ENCODE peak calls at places on chromosomes 4 and X, in four cellular contexts. F is stomach, B is upper lobe of left lung, O is suprapubic skin. Z is an unnamed sample.

GRCh38 chr4:184250795-184251679 is 33.4 kb upstream of the ENPP6 start:
- DNase-seq in F (no peak), O (no peak), B (no peak), Z (no peak)

GRCh38 chrX:10103023-10103422 is 53.8 kb upstream of the CLCN4 start:
- DNase-seq in F (no peak), O (no peak), B (no peak), Z (peak)

GRCh38 chrX:123675154-123675553 is 57.7 kb downstream of the THOC2 start:
- DNase-seq in F (no peak), O (no peak), B (no peak), Z (no peak)

GRCh38 chr4:175253184-175253902 is 335.2 kb downstream of the ADAM29 start:
- DNase-seq in B (peak), O (no peak), F (no peak), Z (no peak)

GRCh38 chr4:81647388-81647787 is 175.7 kb upstream of the RASGEF1B start:
- DNase-seq in B (no peak), F (no peak), O (no peak), Z (no peak)

GRCh38 chrX:40891798-40892197 is 156.5 kb upstream of the MED14 start:
- DNase-seq in B (no peak), O (no peak), F (no peak), Z (no peak)

GRCh38 chr4:123386608-123387007 is 10.0 kb upstream of the SPRY1 start:
- DNase-seq in O (no peak), B (no peak), F (no peak), Z (no peak)

GRCh38 chrX:40171513-40172168 is 73.9 kb upstream of the BCOR start:
- DNase-seq in F (no peak), B (peak), O (peak), Z (no peak)

GRCh38 chrX:16167181-16167580 is at the start of gene MAGEB17:
- DNase-seq in O (no peak), B (no peak), F (no peak), Z (no peak)

GRCh38 chr4:46503739-46504138 is 113.8 kb upstream of the GABRA2 start:
- DNase-seq in F (no peak), O (no peak), B (no peak), Z (no peak)

GRCh38 chrX:74133156-74133796 is 170.7 kb upstream of the ZCCHC13 start:
- DNase-seq in O (no peak), F (no peak), B (no peak), Z (no peak)

GRCh38 chrX:153641575-153642312 is 5.3 kb upstream of the DUSP9 start:
- DNase-seq in O (no peak), F (no peak), B (no peak), Z (no peak)

GRCh38 chrX:153639177-153640044 is 7.6 kb upstream of the DUSP9 start:
- DNase-seq in O (no peak), F (peak), B (no peak), Z (no peak)

GRCh38 chrX:153640045-153640686 is 6.8 kb upstream of the DUSP9 start:
- DNase-seq in B (no peak), F (peak), O (peak), Z (peak)

GRCh38 chrX:153642313-153642654 is 4.7 kb upstream of the DUSP9 start:
- DNase-seq in O (no peak), B (no peak), F (no peak), Z (peak)

DNA sequence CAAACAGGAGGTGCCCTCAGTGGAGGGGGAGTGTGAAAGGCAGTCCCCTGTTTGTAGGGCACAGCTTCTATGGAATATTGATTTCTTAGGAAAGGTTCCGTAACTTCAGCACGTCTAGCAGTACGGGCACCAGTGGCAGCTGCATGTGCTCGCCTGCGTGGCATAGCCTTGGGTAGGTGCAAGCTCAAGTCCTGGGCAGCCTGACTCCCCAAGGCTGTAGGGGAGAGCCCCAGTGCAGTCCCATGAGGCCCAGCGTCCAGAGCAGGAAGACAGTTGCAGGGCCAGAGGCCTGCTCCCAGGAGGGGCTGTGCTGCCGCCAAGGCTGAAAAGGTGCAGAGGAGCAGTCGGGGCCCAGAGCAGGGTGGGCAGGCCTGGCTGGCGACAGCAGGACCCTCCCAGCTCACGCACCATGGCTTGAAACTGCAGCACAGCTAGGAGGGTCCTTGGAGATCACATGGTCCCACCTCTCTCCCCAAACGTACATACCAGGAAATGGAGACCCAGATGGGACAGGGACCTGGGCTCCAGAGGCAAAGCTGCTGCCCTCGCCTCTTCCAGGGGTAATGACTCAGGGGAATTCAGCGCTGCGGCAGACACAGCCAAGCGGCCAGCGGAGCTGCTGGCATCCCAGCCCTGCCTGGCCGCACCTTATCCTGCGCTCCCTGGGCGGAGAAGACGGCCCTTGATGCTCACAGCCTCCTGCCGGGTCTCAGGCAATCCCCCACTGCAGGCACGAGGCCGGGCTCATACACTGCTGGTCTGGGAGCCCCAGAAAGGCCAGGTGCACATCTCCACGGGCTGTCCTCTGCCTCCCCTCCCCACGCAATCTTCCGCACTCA is 6.0 kb upstream of the DUSP9 start:
- DNase-seq in F (peak), O (no peak), B (no peak), Z (no peak)
- H3K4me3 ChIP-seq in F (no peak), O (no peak), B (no peak), Z (no peak)

DNA sequence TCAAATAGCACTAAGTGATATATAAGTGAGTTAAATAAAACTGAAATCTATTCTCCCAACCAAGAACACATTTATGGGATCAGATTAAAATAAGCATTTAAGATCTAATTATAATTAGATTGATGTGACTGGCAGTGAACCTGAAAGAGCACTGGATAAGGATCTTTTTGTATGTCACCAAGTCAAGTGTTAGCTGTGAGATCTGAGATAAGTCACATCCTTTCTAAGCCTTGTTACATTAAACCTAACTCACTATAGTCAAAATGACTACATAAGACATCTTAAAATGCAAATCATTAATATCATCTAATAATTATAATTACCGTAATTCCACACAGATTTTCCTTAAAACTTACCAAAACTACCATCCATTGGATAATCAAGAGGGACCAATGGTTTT is 1.6 kb downstream of the CCNA2 start:
- DNase-seq in B (no peak), O (no peak), F (no peak), Z (no peak)
- H3K27ac ChIP-seq in B (no peak), O (no peak), F (no peak), Z (no peak)

DNA sequence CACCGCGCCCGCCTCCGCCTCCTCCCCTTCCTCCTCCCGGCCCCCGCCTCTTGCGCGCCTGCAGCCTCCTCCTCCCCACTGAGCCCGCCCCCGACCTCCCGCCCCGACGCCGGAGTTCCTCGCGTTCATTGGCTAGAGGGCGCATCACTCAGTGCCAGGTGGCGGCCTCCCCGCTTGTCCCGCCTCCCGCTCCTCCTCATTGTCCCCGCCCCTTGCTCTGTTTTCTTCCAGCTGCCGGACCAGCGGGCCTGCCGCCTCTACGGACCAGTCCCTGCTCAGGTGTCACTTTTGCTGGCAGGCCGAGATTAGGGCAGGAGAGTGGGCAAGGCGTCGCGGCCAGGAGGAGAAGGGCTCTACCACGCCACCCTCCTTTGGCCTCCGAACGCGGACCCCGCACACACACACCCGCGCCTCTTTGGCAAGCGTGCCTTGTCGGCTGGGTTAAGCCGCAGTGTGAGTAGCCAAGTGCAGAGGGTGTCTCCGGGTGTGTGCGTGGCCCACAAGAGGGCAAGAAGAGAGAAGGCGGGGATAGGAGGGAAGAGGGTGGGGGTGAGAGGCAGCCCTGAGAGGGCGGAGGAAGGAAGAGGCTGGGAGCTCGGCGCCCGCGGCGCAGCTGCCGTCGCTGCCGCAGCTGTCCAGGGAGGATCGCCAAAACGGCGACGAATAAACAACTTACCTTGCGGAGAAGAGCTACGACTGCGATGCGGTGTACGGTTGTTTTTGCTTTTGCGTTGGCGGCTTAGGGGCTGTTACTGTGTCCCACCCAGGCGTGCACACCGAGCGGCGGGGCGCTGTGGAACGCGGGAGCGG is 436 bp upstream of the PPP3CA start:
- DNase-seq in F (peak), B (peak), O (peak), Z (peak)
- TF ChIP-seq CTCF in F (no peak), B (no peak), O (no peak), Z (no peak)

GRCh38 chr4:23750125-23750524 is 139.7 kb downstream of the PPARGC1A start:
- DNase-seq in B (no peak), F (no peak), O (no peak), Z (no peak)
- H3K4me3 ChIP-seq in B (no peak), F (no peak), O (no peak), Z (no peak)

DNA sequence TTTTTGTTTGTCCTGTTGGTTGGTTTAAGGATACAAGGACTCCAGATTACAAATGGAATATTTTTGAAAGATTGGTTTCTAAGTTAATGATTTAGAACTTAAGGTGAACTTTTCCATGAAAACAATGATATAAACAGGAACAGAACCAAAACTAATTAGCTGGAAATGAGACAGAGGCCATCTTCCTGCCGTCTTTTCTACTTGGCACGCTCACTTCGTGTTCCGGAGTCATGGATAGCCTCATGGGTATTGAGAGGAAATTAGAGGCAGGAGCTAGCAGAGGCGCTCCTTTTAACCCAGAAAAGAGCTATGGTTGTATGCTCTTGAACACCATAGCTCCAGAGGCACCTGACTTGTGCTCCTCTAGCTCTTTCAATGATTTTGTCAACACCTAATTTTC is 2.4 kb downstream of the FAM241A start:
- DNase-seq in F (no peak), B (no peak), O (no peak), Z (no peak)
- H3K27ac ChIP-seq in F (no peak), B (no peak), O (no peak), Z (no peak)

DNA sequence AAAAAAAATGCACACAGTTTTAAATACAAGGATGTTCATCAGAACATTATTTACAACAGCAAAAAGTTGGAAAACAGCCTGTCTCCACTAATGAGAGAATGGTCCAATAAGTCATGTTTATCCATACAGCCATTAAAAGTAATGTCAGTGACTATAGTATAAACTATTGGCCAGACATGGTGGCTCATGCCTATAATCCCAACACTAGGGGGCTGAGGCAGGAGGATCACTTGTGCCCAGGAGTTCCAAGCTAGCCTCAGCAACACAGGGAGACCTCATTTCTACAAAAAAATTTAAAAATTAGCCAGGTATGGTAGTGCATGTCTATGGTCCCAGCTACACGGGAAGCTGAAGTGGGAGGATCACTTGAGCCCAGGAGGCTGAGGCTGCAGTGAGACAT is 48.1 kb upstream of the IL13RA1 start:
- DNase-seq in O (no peak), B (no peak), F (no peak), Z (no peak)
- TF ChIP-seq CTCF in O (no peak), B (no peak), F (no peak), Z (no peak)

DNA sequence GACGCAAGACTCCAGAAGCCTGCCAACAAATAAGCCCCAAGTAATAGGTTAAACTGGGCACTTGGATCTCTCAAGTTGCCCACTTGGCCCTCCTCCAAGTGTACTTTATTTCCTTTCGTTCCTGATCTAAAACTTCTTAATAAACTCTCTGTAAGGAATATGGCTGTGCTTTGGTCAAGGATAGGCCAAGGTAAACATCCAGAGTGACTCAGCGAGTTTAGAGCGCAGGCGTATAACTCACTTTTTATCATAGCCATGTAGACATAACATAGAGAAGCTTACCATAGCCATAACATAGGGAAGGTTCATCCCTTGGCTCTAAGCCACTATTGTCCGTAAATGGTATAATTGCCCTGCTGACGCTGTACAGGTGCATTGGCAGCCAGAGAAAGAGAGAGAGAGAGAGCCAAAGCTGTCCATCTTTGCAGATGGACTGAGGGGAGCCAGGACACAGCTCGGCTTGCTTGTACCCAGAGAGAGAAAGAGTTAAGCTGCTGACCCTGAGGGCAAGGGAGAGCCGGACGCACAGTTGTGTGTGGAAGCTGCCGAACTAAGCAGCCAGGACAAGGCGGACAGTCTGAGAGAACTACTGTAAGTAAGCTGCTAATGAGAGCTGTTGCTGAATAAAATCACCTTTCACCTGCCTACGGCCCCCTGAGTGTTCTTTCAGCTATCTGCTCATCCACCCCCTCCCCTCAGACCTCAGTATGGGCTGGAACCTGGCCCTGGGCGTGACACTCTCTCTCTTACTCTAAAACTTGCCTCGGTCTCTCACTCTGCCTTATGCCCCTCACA is 1.8 kb downstream of the TLR1 start:
- DNase-seq in F (no peak), O (no peak), B (no peak), Z (no peak)
- H3K4me3 ChIP-seq in F (no peak), O (peak), B (peak), Z (no peak)

GRCh38 chr4:99651811-99652545 is 5.7 kb downstream of the C4orf54 start:
- DNase-seq in F (no peak), B (peak), O (no peak), Z (no peak)

GRCh38 chr4:99652596-99653436 is 4.8 kb downstream of the C4orf54 start:
- DNase-seq in F (no peak), B (peak), O (no peak), Z (peak)

GRCh38 chr4:99649208-99649607 is 8.4 kb downstream of the C4orf54 start:
- DNase-seq in F (no peak), B (no peak), O (no peak), Z (no peak)

GRCh38 chr4:99649778-99650177 is 7.8 kb downstream of the C4orf54 start:
- DNase-seq in F (no peak), B (no peak), O (no peak), Z (no peak)

GRCh38 chr4:99651370-99651769 is 6.3 kb downstream of the C4orf54 start:
- DNase-seq in O (no peak), F (no peak), B (peak), Z (no peak)
- H3K27ac ChIP-seq in O (no peak), F (no peak), B (no peak), Z (no peak)